ENCODE peak calls at places on chromosomes 7 and 10, in eight cellular contexts. Z is cardiac muscle cell, V is natural killer cell, C is HFFc6, T is IMR-90, N is body of pancreas, I is endothelial cell, Q is AG09309. U is an unnamed sample.

GRCh38 chr10:124403548-124403947 is 15.2 kb downstream of the OAT start:
- DNase-seq in Z (peak), V (no peak), C (peak), T (peak), N (no peak), I (peak), Q (peak), U (no peak)

GRCh38 chr7:101919363-101920115 is 102.1 kb downstream of the CUX1 start:
- DNase-seq in Z (no peak), V (no peak), C (no peak), T (no peak), N (no peak), I (no peak), Q (no peak), U (no peak)

GRCh38 chr10:35074266-35074665 is 15.9 kb downstream of the CUL2 start:
- DNase-seq in Z (no peak), V (no peak), C (peak), T (peak), N (no peak), I (no peak), Q (no peak), U (no peak)

GRCh38 chr10:9792181-9792580 is 1225.5 kb upstream of the CELF2 start:
- DNase-seq in Z (no peak), V (no peak), C (no peak), T (peak), N (no peak), I (no peak), Q (no peak), U (no peak)

GRCh38 chr7:51482976-51483375 is 166.4 kb upstream of the COBL start:
- DNase-seq in Z (no peak), V (no peak), C (no peak), T (no peak), N (no peak), I (no peak), Q (no peak), U (no peak)

GRCh38 chr10:59513558-59513957 is 151.2 kb upstream of the FAM13C start:
- DNase-seq in Z (no peak), V (no peak), C (no peak), T (peak), N (no peak), I (no peak), Q (no peak), U (no peak)

GRCh38 chr7:17556247-17556646 is 257.8 kb downstream of the AHR start:
- DNase-seq in Z (peak), V (no peak), C (no peak), T (no peak), N (no peak), I (no peak), Q (no peak), U (no peak)

GRCh38 chr7:69433086-69433485 is 165.2 kb upstream of the AUTS2 start:
- DNase-seq in Z (no peak), V (no peak), C (no peak), T (no peak), N (no peak), I (no peak), Q (no peak), U (no peak)

GRCh38 chr10:43205681-43206390 is 61.0 kb downstream of the RASGEF1A start:
- DNase-seq in Z (no peak), V (peak), C (no peak), T (no peak), N (peak), I (peak), Q (no peak), U (peak)

GRCh38 chr7:19352271-19352670 is 207.1 kb upstream of the FERD3L start:
- DNase-seq in Z (no peak), V (no peak), C (no peak), T (no peak), N (no peak), I (no peak), Q (no peak), U (no peak)

GRCh38 chr7:93226310-93226709 is at the start of gene HEPACAM2:
- DNase-seq in Z (no peak), V (no peak), C (no peak), T (no peak), N (no peak), I (no peak), Q (no peak), U (no peak)

GRCh38 chr10:93420091-93420490 is 62.0 kb downstream of the MYOF start:
- DNase-seq in Z (peak), V (no peak), C (no peak), T (peak), N (peak), I (no peak), Q (no peak), U (no peak)

GRCh38 chr7:80935971-80936370 is 17.1 kb upstream of the SEMA3C start:
- DNase-seq in Z (no peak), V (no peak), C (no peak), T (no peak), N (no peak), I (no peak), Q (no peak), U (no peak)

GRCh38 chr10:97546441-97547340 is 25.9 kb upstream of the ANKRD2 start:
- DNase-seq in Z (no peak), V (no peak), C (no peak), T (no peak), N (no peak), I (no peak), Q (no peak), U (no peak)

GRCh38 chr7:3459111-3459510 is 158.1 kb downstream of the SDK1 start:
- DNase-seq in Z (no peak), V (no peak), C (no peak), T (no peak), N (no peak), I (no peak), Q (no peak), U (no peak)

GRCh38 chr10:29590598-29591415 is 44.0 kb downstream of the SVIL start:
- DNase-seq in Z (peak), V (no peak), C (peak), T (peak), N (no peak), I (no peak), Q (peak), U (no peak)

GRCh38 chr10:120085386-120085785 is 192.9 kb downstream of the SEC23IP start:
- DNase-seq in Z (no peak), V (no peak), C (no peak), T (no peak), N (peak), I (no peak), Q (no peak), U (no peak)

GRCh38 chr10:108362306-108362705 is 1197.8 kb upstream of the SORCS1 start:
- DNase-seq in Z (no peak), V (no peak), C (no peak), T (no peak), N (no peak), I (no peak), Q (no peak), U (no peak)

GRCh38 chr10:122044713-122045112 is 55.8 kb downstream of the TACC2 start:
- DNase-seq in Z (peak), V (no peak), C (peak), T (peak), N (peak), I (no peak), Q (no peak), U (no peak)

DNA sequence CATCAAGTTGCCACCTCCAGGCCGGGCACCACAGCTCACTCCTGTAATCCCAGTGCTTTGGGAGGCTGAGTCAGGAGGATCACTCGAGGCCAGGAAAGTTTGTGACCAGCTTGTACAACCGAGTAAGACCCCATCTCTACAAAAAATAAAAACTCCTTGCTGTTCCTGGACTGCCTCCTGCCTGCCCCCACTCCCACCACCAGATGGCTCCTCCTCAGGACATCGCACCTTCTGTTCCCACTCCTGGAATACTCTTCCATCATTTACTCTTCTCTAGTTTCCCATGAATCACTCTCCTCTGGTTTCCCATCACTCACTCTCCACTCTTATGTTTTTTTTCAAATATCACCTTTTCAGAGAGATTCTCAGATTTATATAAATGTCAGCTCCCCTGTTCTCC is 540.7 kb downstream of the CALN1 start:
- DNase-seq in Z (no peak), V (no peak), C (no peak), T (no peak), N (no peak), I (no peak), Q (no peak), U (no peak)
- TF ChIP-seq CTCF in Z (no peak), V (no peak), C (peak), T (no peak), N (no peak), I (peak), Q (no peak), U (peak)

GRCh38 chr7:151237244-151238189 is 5.2 kb downstream of the CHPF2 start:
- DNase-seq in Z (no peak), V (no peak), C (no peak), T (no peak), N (no peak), I (no peak), Q (no peak), U (no peak)
- TF ChIP-seq CTCF in Z (no peak), V (no peak), C (no peak), T (no peak), N (no peak), I (no peak), Q (no peak), U (no peak)

GRCh38 chr7:135367114-135367513 is 133.5 kb downstream of the STRA8 start:
- DNase-seq in Z (no peak), V (no peak), C (no peak), T (no peak), N (no peak), I (no peak), Q (no peak), U (no peak)

GRCh38 chr7:135361788-135362187 is 128.2 kb downstream of the STRA8 start:
- DNase-seq in Z (peak), V (no peak), C (no peak), T (no peak), N (no peak), I (no peak), Q (no peak), U (no peak)

GRCh38 chr7:135368416-135369186 is 135.0 kb downstream of the STRA8 start:
- DNase-seq in Z (no peak), V (no peak), C (no peak), T (no peak), N (peak), I (no peak), Q (no peak), U (no peak)

GRCh38 chr7:135359633-135360032 is 126.0 kb downstream of the STRA8 start:
- DNase-seq in Z (peak), V (no peak), C (no peak), T (no peak), N (no peak), I (no peak), Q (no peak), U (no peak)

DNA sequence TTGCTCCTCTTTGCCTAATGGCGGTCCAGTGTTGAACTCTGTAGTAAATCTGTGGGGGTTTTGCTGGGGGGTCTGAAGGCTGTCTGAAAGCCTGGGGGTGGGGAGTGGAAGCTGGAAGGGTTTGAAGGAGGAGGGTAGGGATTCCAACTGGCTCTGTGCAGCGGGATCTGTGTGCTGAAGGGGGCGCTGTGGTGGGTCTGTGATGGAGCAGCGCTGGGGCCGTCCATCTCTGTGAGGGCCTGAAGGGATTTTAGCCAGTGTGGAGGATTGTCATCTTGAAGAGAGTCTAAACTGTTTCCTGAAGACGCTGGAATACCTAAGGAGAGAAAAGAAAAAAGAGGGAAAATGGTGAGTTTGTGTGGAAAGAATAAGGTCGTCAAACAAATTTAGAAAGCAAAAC is 129.2 kb downstream of the STRA8 start:
- DNase-seq in Z (no peak), V (no peak), C (no peak), T (no peak), N (no peak), I (no peak), Q (no peak), U (no peak)
- TF ChIP-seq CTCF in Z (peak), V (no peak), C (peak), T (no peak), N (no peak), I (peak), Q (no peak), U (no peak)

GRCh38 chr10:62851449-62851848 is 35.3 kb upstream of the EGR2 start:
- DNase-seq in Z (no peak), V (no peak), C (no peak), T (peak), N (no peak), I (no peak), Q (no peak), U (no peak)
- TF ChIP-seq CTCF in Z (peak), V (peak), C (peak), T (peak), N (no peak), I (peak), Q (peak), U (peak)

DNA sequence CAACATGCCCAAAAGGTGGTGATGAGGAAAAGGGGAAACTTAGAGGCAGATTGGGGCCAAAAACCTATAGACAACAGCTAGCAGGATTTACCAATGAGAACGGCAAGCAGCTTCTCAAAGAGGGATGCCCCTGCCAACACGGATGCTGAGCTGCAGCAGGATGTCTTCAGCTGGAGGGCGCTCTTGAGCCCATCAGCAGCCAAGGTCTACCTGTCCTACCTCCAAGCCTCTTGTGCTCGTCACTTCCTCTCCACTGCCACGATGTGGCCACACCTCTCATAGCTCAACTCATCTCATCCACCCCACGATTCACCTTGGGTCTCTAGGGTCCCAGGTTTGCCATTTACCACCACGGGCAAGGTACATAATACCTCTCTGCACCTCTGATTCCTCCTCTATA is 36.5 kb downstream of the DLG5 start:
- DNase-seq in Z (no peak), V (no peak), C (no peak), T (no peak), N (no peak), I (no peak), Q (no peak), U (no peak)
- TF ChIP-seq CTCF in Z (peak), V (no peak), C (peak), T (peak), N (no peak), I (no peak), Q (peak), U (no peak)